ENCODE peak calls at places on chromosomes 12 and 14, in four cellular contexts. S, N, G and Y are unnamed samples.

GRCh38 chr12:62862259-62862881 is 72.6 kb downstream of the PPM1H start:
- DNase-seq in S (no peak), N (peak; percentile 36), G (no peak), Y (peak; percentile 48)

GRCh38 chr12:43551971-43552559 is at the start of gene ADAMTS20:
- DNase-seq in S (no peak), N (peak; percentile 4), G (peak; percentile 93), Y (no peak)

GRCh38 chr14:56027421-56027820 is 90.8 kb upstream of the PELI2 start:
- DNase-seq in S (no peak), N (no peak), G (no peak), Y (no peak)

GRCh38 chr12:1695836-1696670 is 5.2 kb downstream of the ADIPOR2 start:
- DNase-seq in S (no peak), N (peak; percentile 38), G (no peak), Y (peak; percentile 39)

GRCh38 chr12:121822393-121823100 is 18.7 kb downstream of the SETD1B start:
- DNase-seq in S (no peak), N (no peak), G (no peak), Y (no peak)

GRCh38 chr12:32828120-32828519 is 68.5 kb downstream of the PKP2 start:
- DNase-seq in S (no peak), N (peak; percentile 30), G (no peak), Y (no peak)

GRCh38 chr12:14774944-14775651 is 28.2 kb downstream of the WBP11 start:
- DNase-seq in S (peak; percentile 36), N (peak; percentile 41), G (peak; percentile 49), Y (peak; percentile 73)

GRCh38 chr12:57210926-57211700 is 5.5 kb upstream of the NXPH4 start:
- DNase-seq in S (no peak), N (no peak), G (no peak), Y (no peak)

GRCh38 chr14:66804141-66804540 is 296.2 kb downstream of the GPHN start:
- DNase-seq in S (no peak), N (no peak), G (no peak), Y (peak; percentile 80)

GRCh38 chr14:66802962-66803361 is 295.0 kb downstream of the GPHN start:
- DNase-seq in S (no peak), N (no peak), G (no peak), Y (no peak)
- H3K9me3 ChIP-seq in S (no peaks in the 10 kb centered on the region), N (peaks cover 3% of the 10 kb centered on the region), G (no peaks in the 10 kb centered on the region), Y (no peaks in the 10 kb centered on the region)

GRCh38 chr14:71117839-71118743 is 210.8 kb downstream of the PCNX1 start:
- DNase-seq in S (peak; percentile 11), N (peak; percentile 87), G (no peak), Y (no peak)
- H3K4me2 ChIP-seq in S (no peak overlapping the region), N (peak overlapping the region; percentile 65), G (no peak overlapping the region), Y (no peak overlapping the region)

DNA sequence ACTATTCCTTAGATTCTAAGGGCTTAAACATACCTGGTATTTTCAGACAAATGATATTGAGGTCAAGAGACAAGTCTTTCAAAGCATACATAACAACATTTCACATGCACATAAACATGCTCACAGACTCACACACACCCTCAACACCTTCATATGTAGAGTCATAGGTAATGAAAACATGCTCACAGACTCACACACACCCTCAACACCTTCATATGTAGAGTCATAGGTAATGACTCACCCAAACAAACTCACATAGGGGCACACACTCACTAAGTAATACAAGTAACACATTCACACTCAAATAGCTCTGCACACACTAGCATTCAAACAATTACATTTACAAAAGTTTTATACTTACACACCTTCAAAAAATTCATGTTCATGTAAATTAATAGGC is 975.5 kb downstream of the TMEM121 start:
- DNase-seq in S (no peak), N (no peak), G (no peak), Y (no peak)
- H3K9me3 ChIP-seq in S (no peaks in the 10 kb centered on the region), N (peaks cover 5% of the 10 kb centered on the region), G (no peaks in the 10 kb centered on the region), Y (peaks cover 8% of the 10 kb centered on the region)

GRCh38 chr12:13165578-13166120 is 30.9 kb upstream of the EMP1 start:
- DNase-seq in S (peak; percentile 46), N (peak; percentile 73), G (no peak), Y (peak; percentile 85)
- H3K4me2 ChIP-seq in S (peak overlapping the region; percentile 17), N (peak overlapping the region; percentile 31), G (peak overlapping the region; percentile 3), Y (peak overlapping the region; percentile 23)

DNA sequence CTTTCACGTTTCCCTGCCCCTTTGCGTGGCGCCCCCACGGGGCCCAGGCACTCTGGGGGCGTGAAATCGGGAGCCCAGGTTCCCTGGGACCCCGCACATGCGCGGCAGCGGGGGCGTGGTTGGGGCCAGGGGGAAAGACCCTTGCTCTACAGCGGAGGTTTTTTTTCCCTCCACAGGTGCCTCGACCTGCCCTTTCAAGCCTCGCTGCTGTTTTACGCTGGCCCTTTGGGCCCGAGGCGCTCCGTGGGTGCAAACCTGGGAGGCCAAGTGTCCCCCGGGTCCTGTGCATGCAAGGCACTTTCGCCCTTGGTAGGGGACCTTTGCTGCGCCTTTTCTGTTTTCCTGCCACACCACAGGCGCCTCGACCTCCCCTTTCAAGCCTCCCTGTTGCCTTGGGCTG is 329.8 kb downstream of the ALG10 start:
- DNase-seq in S (no peak), N (no peak), G (no peak), Y (no peak)
- H3K9me3 ChIP-seq in S (no peaks in the 10 kb centered on the region), N (peaks cover 5% of the 10 kb centered on the region), G (no peaks in the 10 kb centered on the region), Y (peaks cover 2% of the 10 kb centered on the region)

DNA sequence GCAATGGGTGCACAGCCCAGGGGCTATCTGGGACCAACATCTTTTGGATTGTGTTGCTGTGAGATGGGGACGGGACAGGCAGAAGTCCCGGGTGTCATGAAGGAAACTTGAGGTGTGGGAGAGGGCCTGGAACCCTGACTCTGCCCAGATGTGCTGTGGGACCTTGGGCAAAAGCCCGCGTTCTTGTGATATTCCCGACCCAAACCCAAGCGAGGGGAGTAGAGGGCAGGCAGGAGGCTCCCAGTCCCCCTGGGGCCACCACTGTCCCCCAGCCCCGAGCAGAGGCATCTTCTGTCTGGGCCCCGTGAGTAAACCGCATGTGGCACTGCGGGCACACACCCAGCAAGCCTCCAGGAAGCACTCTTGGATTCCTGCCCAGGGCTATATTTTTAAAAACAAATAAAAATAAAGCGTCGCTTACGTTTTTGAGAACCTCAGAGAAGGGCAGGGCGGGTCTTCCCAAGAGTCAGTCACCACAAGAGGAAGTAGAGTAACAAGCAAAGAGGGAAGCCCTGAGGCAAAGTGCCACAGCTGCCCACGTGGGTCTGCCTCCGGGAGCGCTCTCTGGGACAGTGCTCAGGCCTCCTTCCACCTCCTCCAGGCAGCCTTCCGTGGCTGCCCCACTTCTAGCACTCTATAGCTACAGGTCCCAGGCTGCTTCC is 39.5 kb downstream of the BEGAIN start:
- DNase-seq in S (no peak), N (no peak), G (no peak), Y (peak; percentile 34)
- H3K4me2 ChIP-seq in S (no peak overlapping the region), N (no peak overlapping the region), G (no peak overlapping the region), Y (no peak overlapping the region)